ENCODE peak calls at places on chromosomes 16 and 17, in seven cellular contexts. One of them, this sample, is unnamed.
A peak's percentile ranks its signal among the peaks of the same experiment; 100 is the strongest.

GRCh38 chr16:78461496-78461938 is 362.1 kb downstream of the WWOX start:
- DNase-seq in AG04449: no peak
- DNase-seq in IMR-90: no peak
- DNase-seq in pons: no peak
- DNase-seq in ovary: no peak
- DNase-seq in PC-3: peak; percentile 58
- DNase-seq in stimulated activated CD8-positive, alpha-beta memory T cell treated with anti-CD3 and anti-CD28 coated beads, Interleukin-4, amount 100 ng/mL, for 1 hour: no peak
- DNase-seq in this sample: no peak

GRCh38 chr17:77716289-77716929 is 242.1 kb upstream of the TNRC6C start:
- DNase-seq in PC-3: no peak
- DNase-seq in pons: no peak
- DNase-seq in ovary: no peak
- DNase-seq in stimulated activated CD8-positive, alpha-beta memory T cell treated with anti-CD3 and anti-CD28 coated beads, Interleukin-4, amount 100 ng/mL, for 1 hour: no peak
- DNase-seq in AG04449: no peak
- DNase-seq in IMR-90: no peak
- DNase-seq in this sample: no peak

GRCh38 chr17:67514998-67515397 is 137.9 kb downstream of the PITPNC1 start:
- DNase-seq in ovary: no peak
- DNase-seq in PC-3: no peak
- DNase-seq in IMR-90: no peak
- DNase-seq in AG04449: no peak
- DNase-seq in stimulated activated CD8-positive, alpha-beta memory T cell treated with anti-CD3 and anti-CD28 coated beads, Interleukin-4, amount 100 ng/mL, for 1 hour: no peak
- DNase-seq in pons: no peak
- DNase-seq in this sample: peak; percentile 24

GRCh38 chr17:78979780-78980623 is at the start of gene LGALS3BP:
- DNase-seq in ovary: peak; percentile 89
- DNase-seq in pons: peak; percentile 93
- DNase-seq in PC-3: peak; percentile 54
- DNase-seq in IMR-90: peak; percentile 78
- DNase-seq in stimulated activated CD8-positive, alpha-beta memory T cell treated with anti-CD3 and anti-CD28 coated beads, Interleukin-4, amount 100 ng/mL, for 1 hour: no peak
- DNase-seq in AG04449: no peak
- DNase-seq in this sample: peak; percentile 58

GRCh38 chr17:6574689-6575595 is 18.6 kb upstream of the PITPNM3 start:
- DNase-seq in AG04449: peak; percentile 26
- DNase-seq in stimulated activated CD8-positive, alpha-beta memory T cell treated with anti-CD3 and anti-CD28 coated beads, Interleukin-4, amount 100 ng/mL, for 1 hour: no peak
- DNase-seq in IMR-90: peak; percentile 73
- DNase-seq in pons: peak; percentile 67
- DNase-seq in ovary: peak; percentile 56
- DNase-seq in PC-3: no peak
- DNase-seq in this sample: no peak

GRCh38 chr17:3916013-3916696 is at the start of gene P2RX1:
- DNase-seq in stimulated activated CD8-positive, alpha-beta memory T cell treated with anti-CD3 and anti-CD28 coated beads, Interleukin-4, amount 100 ng/mL, for 1 hour: no peak
- DNase-seq in AG04449: no peak
- DNase-seq in IMR-90: no peak
- DNase-seq in ovary: no peak
- DNase-seq in pons: peak; percentile 35
- DNase-seq in PC-3: no peak
- DNase-seq in this sample: no peak

GRCh38 chr16:55528974-55529373 is 20.1 kb downstream of the LPCAT2 start:
- DNase-seq in ovary: no peak
- DNase-seq in pons: no peak
- DNase-seq in AG04449: no peak
- DNase-seq in PC-3: no peak
- DNase-seq in stimulated activated CD8-positive, alpha-beta memory T cell treated with anti-CD3 and anti-CD28 coated beads, Interleukin-4, amount 100 ng/mL, for 1 hour: no peak
- DNase-seq in IMR-90: no peak
- DNase-seq in this sample: no peak

GRCh38 chr16:11320170-11320569 is 25.1 kb upstream of the RMI2 start:
- DNase-seq in AG04449: no peak
- DNase-seq in ovary: no peak
- DNase-seq in pons: no peak
- DNase-seq in stimulated activated CD8-positive, alpha-beta memory T cell treated with anti-CD3 and anti-CD28 coated beads, Interleukin-4, amount 100 ng/mL, for 1 hour: no peak
- DNase-seq in IMR-90: no peak
- DNase-seq in PC-3: no peak
- DNase-seq in this sample: peak; percentile 21

GRCh38 chr17:41528959-41529353 is 848 bp upstream of the KRT19 start:
- DNase-seq in pons: no peak
- DNase-seq in AG04449: no peak
- DNase-seq in IMR-90: no peak
- DNase-seq in ovary: no peak
- DNase-seq in PC-3: no peak
- DNase-seq in stimulated activated CD8-positive, alpha-beta memory T cell treated with anti-CD3 and anti-CD28 coated beads, Interleukin-4, amount 100 ng/mL, for 1 hour: no peak
- DNase-seq in this sample: no peak

This sample was measured in NCI-H2171.